ENCODE peak calls at places on chromosomes 5 and 9, in ten cellular contexts. S, L, I, U, A, W, H, J, K and C are unnamed samples.

GRCh38 chr9:84879631-84880030 is 210.1 kb downstream of the NTRK2 start:
- DNase-seq in S (no peak), L (no peak), I (no peak), U (no peak), A (no peak), W (no peak), H (no peak), J (no peak), K (no peak), C (no peak)

GRCh38 chr5:118965913-118966312 is 22.4 kb downstream of the DTWD2 start:
- DNase-seq in S (no peak), L (no peak), I (no peak), U (no peak), A (no peak), W (no peak), H (no peak), J (no peak), K (no peak), C (no peak)

GRCh38 chr5:31983851-31984250 is 190.3 kb downstream of the GOLPH3 start:
- DNase-seq in S (no peak), L (no peak), I (no peak), U (no peak), A (no peak), W (no peak), H (no peak), J (peak), K (no peak), C (no peak)

GRCh38 chr9:343773-344172 is 129.1 kb downstream of the DOCK8 start:
- DNase-seq in S (no peak), L (no peak), I (no peak), U (no peak), A (no peak), W (no peak), H (peak), J (no peak), K (no peak), C (no peak)

GRCh38 chr5:25744908-25745307 is 1100.1 kb upstream of the CDH10 start:
- DNase-seq in S (no peak), L (no peak), I (no peak), U (no peak), A (no peak), W (no peak), H (no peak), J (no peak), K (no peak), C (no peak)

GRCh38 chr5:78287833-78288232 is 6.7 kb downstream of the AP3B1 start:
- DNase-seq in S (peak), L (no peak), I (no peak), U (no peak), A (no peak), W (no peak), H (peak), J (no peak), K (no peak), C (no peak)

GRCh38 chr9:111483419-111483861 is 743 bp downstream of the ECPAS start:
- DNase-seq in S (no peak), L (peak), I (peak), U (no peak), A (peak), W (peak), H (peak), J (peak), K (peak), C (peak)

GRCh38 chr9:112382066-112382465 is 2.2 kb downstream of the HSDL2 start:
- DNase-seq in S (no peak), L (no peak), I (no peak), U (no peak), A (no peak), W (no peak), H (no peak), J (no peak), K (no peak), C (no peak)

GRCh38 chr5:40631236-40631635 is 48.5 kb upstream of the PTGER4 start:
- DNase-seq in S (no peak), L (no peak), I (no peak), U (no peak), A (no peak), W (no peak), H (no peak), J (no peak), K (no peak), C (no peak)

GRCh38 chr9:91842358-91842757 is 107.7 kb downstream of the ROR2 start:
- DNase-seq in S (no peak), L (no peak), I (no peak), U (no peak), A (no peak), W (no peak), H (no peak), J (no peak), K (no peak), C (no peak)

GRCh38 chr5:134521831-134522230 is 3.6 kb upstream of the JADE2 start:
- DNase-seq in S (peak), L (no peak), I (no peak), U (no peak), A (no peak), W (no peak), H (no peak), J (peak), K (no peak), C (no peak)

GRCh38 chr9:133974631-133975341 is 17.3 kb downstream of the VAV2 start:
- DNase-seq in S (no peak), L (no peak), I (no peak), U (no peak), A (no peak), W (no peak), H (no peak), J (no peak), K (no peak), C (no peak)

GRCh38 chr9:73577867-73578266 is 426.2 kb downstream of the ANXA1 start:
- DNase-seq in S (no peak), L (no peak), I (no peak), U (no peak), A (no peak), W (peak), H (no peak), J (peak), K (no peak), C (no peak)

GRCh38 chr9:81417299-81417675 is 272.1 kb downstream of the TLE1 start:
- DNase-seq in S (no peak), L (no peak), I (no peak), U (no peak), A (no peak), W (no peak), H (no peak), J (peak), K (no peak), C (no peak)

GRCh38 chr5:6029811-6030271 is 348.5 kb downstream of the MED10 start:
- DNase-seq in S (no peak), L (no peak), I (no peak), U (no peak), A (no peak), W (peak), H (no peak), J (no peak), K (no peak), C (no peak)

GRCh38 chr5:56233230-56233629 is at the start of gene ANKRD55:
- DNase-seq in S (no peak), L (no peak), I (no peak), U (peak), A (no peak), W (no peak), H (no peak), J (peak), K (no peak), C (no peak)